ENCODE peak calls at places on chromosomes 16 and 17, in seven cellular contexts. One of them, this sample, is unnamed.

GRCh38 chr17:49949634-49950033 is 19.4 kb upstream of the DLX4 start:
- DNase-seq in Peyer's patch: no peak
- DNase-seq in sigmoid colon: no peak
- DNase-seq in breast epithelium: no peak
- DNase-seq in A549: no peak
- DNase-seq in stomach: no peak
- DNase-seq in testis: no peak
- DNase-seq in this sample: no peak

GRCh38 chr17:49021095-49021767 is 24.0 kb downstream of the IGF2BP1 start:
- DNase-seq in A549: no peak
- DNase-seq in sigmoid colon: no peak
- DNase-seq in stomach: no peak
- DNase-seq in breast epithelium: no peak
- DNase-seq in Peyer's patch: no peak
- DNase-seq in testis: peak; percentile 11
- DNase-seq in this sample: no peak

GRCh38 chr17:9987779-9988585 is 82.9 kb upstream of the RCVRN start:
- DNase-seq in A549: peak; percentile 57
- DNase-seq in stomach: no peak
- DNase-seq in sigmoid colon: no peak
- DNase-seq in Peyer's patch: no peak
- DNase-seq in testis: peak; percentile 37
- DNase-seq in breast epithelium: no peak
- DNase-seq in this sample: no peak

GRCh38 chr17:44786551-44787081 is 27.8 kb downstream of the ADAM11 start:
- DNase-seq in sigmoid colon: no peak
- DNase-seq in A549: no peak
- DNase-seq in testis: no peak
- DNase-seq in breast epithelium: no peak
- DNase-seq in stomach: no peak
- DNase-seq in Peyer's patch: no peak
- DNase-seq in this sample: no peak

GRCh38 chr17:3972281-3972731 is 8.1 kb upstream of the ATP2A3 start:
- DNase-seq in sigmoid colon: no peak
- DNase-seq in testis: no peak
- DNase-seq in breast epithelium: no peak
- DNase-seq in Peyer's patch: peak; percentile 71
- DNase-seq in A549: no peak
- DNase-seq in stomach: no peak
- DNase-seq in this sample: no peak

GRCh38 chr17:80871341-80871740 is 120.3 kb upstream of the CHMP6 start:
- DNase-seq in sigmoid colon: peak; percentile 57
- DNase-seq in stomach: no peak
- DNase-seq in Peyer's patch: no peak
- DNase-seq in A549: no peak
- DNase-seq in testis: no peak
- DNase-seq in breast epithelium: peak; percentile 43
- DNase-seq in this sample: no peak

GRCh38 chr17:17448723-17449122 is 28.1 kb upstream of the MED9 start:
- DNase-seq in testis: no peak
- DNase-seq in A549: no peak
- DNase-seq in Peyer's patch: no peak
- DNase-seq in sigmoid colon: no peak
- DNase-seq in stomach: no peak
- DNase-seq in breast epithelium: no peak
- DNase-seq in this sample: no peak

GRCh38 chr17:66088173-66088572 is 103.8 kb downstream of the CEP112 start:
- DNase-seq in A549: no peak
- DNase-seq in Peyer's patch: no peak
- DNase-seq in sigmoid colon: no peak
- DNase-seq in stomach: no peak
- DNase-seq in testis: no peak
- DNase-seq in breast epithelium: no peak
- DNase-seq in this sample: no peak

GRCh38 chr17:4711671-4712111 is 1.3 kb downstream of the ARRB2 start:
- DNase-seq in A549: no peak
- DNase-seq in sigmoid colon: peak; percentile 75
- DNase-seq in stomach: no peak
- DNase-seq in Peyer's patch: peak; percentile 42
- DNase-seq in breast epithelium: no peak
- DNase-seq in testis: peak; percentile 28
- DNase-seq in this sample: no peak

GRCh38 chr16:2226245-2226793 is 2.9 kb downstream of the E4F1 start:
- DNase-seq in breast epithelium: peak; percentile 71
- DNase-seq in sigmoid colon: no peak
- DNase-seq in A549: no peak
- DNase-seq in stomach: peak; percentile 74
- DNase-seq in Peyer's patch: no peak
- DNase-seq in testis: no peak
- DNase-seq in this sample: no peak

GRCh38 chr16:84582958-84583516 is 34.8 kb downstream of the COTL1 start:
- DNase-seq in testis: no peak
- DNase-seq in A549: peak; percentile 48
- DNase-seq in Peyer's patch: no peak
- DNase-seq in sigmoid colon: no peak
- DNase-seq in stomach: no peak
- DNase-seq in breast epithelium: no peak
- DNase-seq in this sample: no peak

GRCh38 chr17:78974635-78975591 is 4.8 kb downstream of the LGALS3BP start:
- DNase-seq in A549: peak; percentile 64
- DNase-seq in breast epithelium: peak; percentile 71
- DNase-seq in stomach: peak; percentile 73
- DNase-seq in sigmoid colon: peak; percentile 93
- DNase-seq in Peyer's patch: no peak
- DNase-seq in testis: peak; percentile 75
- DNase-seq in this sample: peak; percentile 93

GRCh38 chr17:74520790-74521480 is 10.3 kb downstream of the CD300LB start:
- DNase-seq in sigmoid colon: no peak
- DNase-seq in testis: no peak
- DNase-seq in stomach: peak; percentile 22
- DNase-seq in breast epithelium: peak; percentile 46
- DNase-seq in A549: no peak
- DNase-seq in Peyer's patch: peak; percentile 11
- DNase-seq in this sample: peak; percentile 86

GRCh38 chr16:58138852-58139251 is 9.7 kb upstream of the CFAP20 start:
- DNase-seq in breast epithelium: no peak
- DNase-seq in sigmoid colon: no peak
- DNase-seq in Peyer's patch: no peak
- DNase-seq in A549: no peak
- DNase-seq in testis: no peak
- DNase-seq in stomach: no peak
- DNase-seq in this sample: no peak

GRCh38 chr17:31715436-31715835 is 143.6 kb downstream of the COPRS start:
- DNase-seq in stomach: no peak
- DNase-seq in breast epithelium: no peak
- DNase-seq in A549: no peak
- DNase-seq in Peyer's patch: no peak
- DNase-seq in testis: no peak
- DNase-seq in sigmoid colon: no peak
- DNase-seq in this sample: no peak

GRCh38 chr16:57196276-57196675 is 10.1 kb downstream of the RSPRY1 start:
- DNase-seq in testis: no peak
- DNase-seq in breast epithelium: no peak
- DNase-seq in stomach: no peak
- DNase-seq in Peyer's patch: no peak
- DNase-seq in A549: no peak
- DNase-seq in sigmoid colon: no peak
- DNase-seq in this sample: no peak

GRCh38 chr17:61279476-61280145 is 120.0 kb upstream of the TBX2 start:
- DNase-seq in sigmoid colon: no peak
- DNase-seq in Peyer's patch: no peak
- DNase-seq in stomach: no peak
- DNase-seq in A549: no peak
- DNase-seq in testis: no peak
- DNase-seq in breast epithelium: no peak
- DNase-seq in this sample: no peak

GRCh38 chr17:78736526-78737079 is 45.5 kb downstream of the CYTH1 start:
- DNase-seq in Peyer's patch: peak; percentile 86
- DNase-seq in stomach: peak; percentile 94
- DNase-seq in A549: peak; percentile 92
- DNase-seq in testis: peak; percentile 51
- DNase-seq in breast epithelium: peak; percentile 87
- DNase-seq in sigmoid colon: peak; percentile 80
- DNase-seq in this sample: no peak

GRCh38 chr16:54424043-54424451 is 137.5 kb upstream of the IRX3 start:
- DNase-seq in sigmoid colon: no peak
- DNase-seq in breast epithelium: no peak
- DNase-seq in testis: no peak
- DNase-seq in A549: no peak
- DNase-seq in stomach: no peak
- DNase-seq in Peyer's patch: no peak
- DNase-seq in this sample: no peak

GRCh38 chr16:2853531-2854073 is 4.4 kb downstream of the PRSS22 start:
- DNase-seq in A549: no peak
- DNase-seq in testis: no peak
- DNase-seq in Peyer's patch: no peak
- DNase-seq in stomach: no peak
- DNase-seq in breast epithelium: no peak
- DNase-seq in sigmoid colon: no peak
- DNase-seq in this sample: no peak

GRCh38 chr16:86598607-86599318 is 20.4 kb downstream of the FOXL1 start:
- DNase-seq in sigmoid colon: no peak
- DNase-seq in breast epithelium: no peak
- DNase-seq in stomach: no peak
- DNase-seq in A549: no peak
- DNase-seq in Peyer's patch: no peak
- DNase-seq in testis: no peak
- DNase-seq in this sample: no peak

GRCh38 chr16:13168091-13168572 is 266.7 kb downstream of the SHISA9 start:
- DNase-seq in sigmoid colon: no peak
- DNase-seq in Peyer's patch: no peak
- DNase-seq in A549: peak; percentile 7
- DNase-seq in testis: no peak
- DNase-seq in stomach: no peak
- DNase-seq in breast epithelium: no peak
- DNase-seq in this sample: no peak

GRCh38 chr17:82571855-82572254 is 52.3 kb downstream of the FOXK2 start:
- DNase-seq in Peyer's patch: no peak
- DNase-seq in stomach: no peak
- DNase-seq in breast epithelium: no peak
- DNase-seq in testis: no peak
- DNase-seq in sigmoid colon: no peak
- DNase-seq in A549: no peak
- DNase-seq in this sample: no peak
- H3K27ac ChIP-seq in Peyer's patch: no peak overlapping the region
- H3K27ac ChIP-seq in stomach: no peak overlapping the region
- H3K27ac ChIP-seq in breast epithelium: no peak overlapping the region
- H3K27ac ChIP-seq in testis: no peak overlapping the region
- H3K27ac ChIP-seq in sigmoid colon: no peak overlapping the region
- H3K27ac ChIP-seq in A549: no peak overlapping the region
- H3K27ac ChIP-seq in this sample: no peak overlapping the region

GRCh38 chr17:82065638-82066303 is at the start of gene DUS1L:
- DNase-seq in testis: peak; percentile 38
- DNase-seq in breast epithelium: peak; percentile 67
- DNase-seq in sigmoid colon: peak; percentile 80
- DNase-seq in stomach: peak; percentile 71
- DNase-seq in Peyer's patch: peak; percentile 46
- DNase-seq in A549: peak; percentile 72
- DNase-seq in this sample: no peak
- TF ChIP-seq POLR2A in testis: no peak
- TF ChIP-seq POLR2A in breast epithelium: no peak
- TF ChIP-seq POLR2A in sigmoid colon: no peak
- TF ChIP-seq POLR2A in stomach: no peak
- TF ChIP-seq POLR2A in Peyer's patch: peak; percentile 64
- TF ChIP-seq POLR2A in A549: peak; percentile 59
- TF ChIP-seq POLR2A in this sample: no peak

GRCh38 chr17:72136692-72137550 is 16.1 kb downstream of the SOX9 start:
- DNase-seq in sigmoid colon: no peak
- DNase-seq in testis: no peak
- DNase-seq in stomach: no peak
- DNase-seq in Peyer's patch: no peak
- DNase-seq in A549: peak; percentile 62
- DNase-seq in breast epithelium: no peak
- DNase-seq in this sample: no peak

GRCh38 chr17:72135546-72136325 is 14.9 kb downstream of the SOX9 start:
- DNase-seq in Peyer's patch: no peak
- DNase-seq in A549: no peak
- DNase-seq in stomach: no peak
- DNase-seq in testis: no peak
- DNase-seq in sigmoid colon: no peak
- DNase-seq in breast epithelium: no peak
- DNase-seq in this sample: no peak

GRCh38 chr17:72139213-72139612 is 18.4 kb downstream of the SOX9 start:
- DNase-seq in stomach: no peak
- DNase-seq in A549: no peak
- DNase-seq in sigmoid colon: no peak
- DNase-seq in testis: no peak
- DNase-seq in breast epithelium: no peak
- DNase-seq in Peyer's patch: no peak
- DNase-seq in this sample: no peak

GRCh38 chr17:72134560-72135399 is 14.0 kb downstream of the SOX9 start:
- DNase-seq in A549: no peak
- DNase-seq in testis: no peak
- DNase-seq in sigmoid colon: no peak
- DNase-seq in breast epithelium: no peak
- DNase-seq in stomach: no peak
- DNase-seq in Peyer's patch: no peak
- DNase-seq in this sample: no peak
- H3K27ac ChIP-seq in A549: peak overlapping the region; percentile 79
- H3K27ac ChIP-seq in testis: no peak overlapping the region
- H3K27ac ChIP-seq in sigmoid colon: no peak overlapping the region
- H3K27ac ChIP-seq in breast epithelium: peak overlapping the region; percentile 48
- H3K27ac ChIP-seq in stomach: no peak overlapping the region
- H3K27ac ChIP-seq in Peyer's patch: no peak overlapping the region
- H3K27ac ChIP-seq in this sample: no peak overlapping the region

GRCh38 chr16:70383421-70383960 is 36.8 kb downstream of the DDX19A start:
- DNase-seq in A549: no peak
- DNase-seq in stomach: no peak
- DNase-seq in breast epithelium: no peak
- DNase-seq in testis: no peak
- DNase-seq in Peyer's patch: no peak
- DNase-seq in sigmoid colon: no peak
- DNase-seq in this sample: no peak

GRCh38 chr16:70378869-70379493 is 32.3 kb downstream of the DDX19A start:
- DNase-seq in stomach: no peak
- DNase-seq in A549: no peak
- DNase-seq in testis: no peak
- DNase-seq in Peyer's patch: no peak
- DNase-seq in sigmoid colon: no peak
- DNase-seq in breast epithelium: no peak
- DNase-seq in this sample: no peak

GRCh38 chr16:70380205-70380918 is 33.7 kb downstream of the DDX19A start:
- DNase-seq in breast epithelium: peak; percentile 81
- DNase-seq in stomach: peak; percentile 57
- DNase-seq in Peyer's patch: peak; percentile 54
- DNase-seq in sigmoid colon: peak; percentile 80
- DNase-seq in A549: peak; percentile 56
- DNase-seq in testis: peak; percentile 43
- DNase-seq in this sample: no peak

GRCh38 chr16:70380919-70381603 is 34.4 kb downstream of the DDX19A start:
- DNase-seq in Peyer's patch: peak; percentile 97
- DNase-seq in testis: peak; percentile 96
- DNase-seq in breast epithelium: peak; percentile 99
- DNase-seq in stomach: peak; percentile 97
- DNase-seq in sigmoid colon: peak; percentile 99
- DNase-seq in A549: peak; percentile 97
- DNase-seq in this sample: peak; percentile 99

GRCh38 chr16:70381604-70382342 is 35.1 kb downstream of the DDX19A start:
- DNase-seq in stomach: no peak
- DNase-seq in A549: no peak
- DNase-seq in sigmoid colon: no peak
- DNase-seq in Peyer's patch: no peak
- DNase-seq in breast epithelium: no peak
- DNase-seq in testis: no peak
- DNase-seq in this sample: peak; percentile 93
- TF ChIP-seq POLR2A in stomach: no peak
- TF ChIP-seq POLR2A in A549: peak; percentile 73
- TF ChIP-seq POLR2A in sigmoid colon: peak; percentile 24
- TF ChIP-seq POLR2A in Peyer's patch: no peak
- TF ChIP-seq POLR2A in breast epithelium: peak; percentile 5
- TF ChIP-seq POLR2A in testis: no peak
- TF ChIP-seq POLR2A in this sample: no peak